ENCODE peak calls at places on chromosomes 4 and X, in five cellular contexts. B is PC-3, P is MM.1S, F is HCT116, D is SK-N-SH. X is an unnamed sample.

GRCh38 chrX:46840946-46841740 is 4.3 kb downstream of the RP2 start:
- DNase-seq in F (no peak), D (no peak), P (no peak), B (no peak), X (no peak)

GRCh38 chr4:150986085-150986484 is 29.0 kb downstream of the LRBA start:
- DNase-seq in P (no peak), F (no peak), D (no peak), B (no peak), X (no peak)

GRCh38 chrX:44989995-44990770 is 117.2 kb downstream of the KDM6A start:
- DNase-seq in D (no peak), F (no peak), P (no peak), B (no peak), X (no peak)

GRCh38 chrX:107713205-107714195 is 62.1 kb downstream of the TSC22D3 start:
- DNase-seq in P (no peak), F (no peak), B (no peak), D (no peak), X (no peak)

GRCh38 chrX:40809210-40809609 is 73.9 kb upstream of the MED14 start:
- DNase-seq in D (no peak), B (peak; percentile 14), P (no peak), F (no peak), X (no peak)

GRCh38 chrX:137051978-137052640 is 18.3 kb upstream of the GPR101 start:
- DNase-seq in F (peak; percentile 12), B (peak; percentile 68), P (peak; percentile 82), D (peak; percentile 88), X (peak; percentile 77)

GRCh38 chr4:170271723-170272122 is 182.0 kb upstream of the AADAT start:
- DNase-seq in B (no peak), F (no peak), P (peak; percentile 40), D (no peak), X (no peak)

GRCh38 chr4:49032440-49033161 is 46.5 kb downstream of the CWH43 start:
- DNase-seq in P (peak; percentile 45), F (peak; percentile 6), D (peak; percentile 27), B (peak; percentile 54), X (no peak)

GRCh38 chr4:121266982-121267381 is 102.9 kb upstream of the TNIP3 start:
- DNase-seq in D (no peak), P (no peak), F (no peak), B (no peak), X (no peak)

GRCh38 chr4:67616478-67616877 is 58.0 kb downstream of the STAP1 start:
- DNase-seq in F (no peak), B (peak; percentile 82), D (no peak), P (no peak), X (no peak)

GRCh38 chr4:143336828-143337599 is at the start of gene GAB1:
- DNase-seq in D (peak; percentile 82), F (no peak), B (peak; percentile 76), P (peak; percentile 94), X (peak; percentile 94)

GRCh38 chr4:37780444-37781133 is 45.9 kb upstream of the PGM2 start:
- DNase-seq in D (no peak), F (no peak), P (peak; percentile 39), B (no peak), X (peak; percentile 11)

GRCh38 chr4:107896651-107897050 is 34.7 kb upstream of the CYP2U1 start:
- DNase-seq in B (no peak), F (no peak), P (no peak), D (no peak), X (no peak)

GRCh38 chr4:76706581-76706980 is 191.4 kb downstream of the SOWAHB start:
- DNase-seq in D (no peak), F (no peak), P (no peak), B (no peak), X (no peak)

GRCh38 chr4:141458501-141458900 is 177.9 kb upstream of the IL15 start:
- DNase-seq in B (peak; percentile 44), D (no peak), F (no peak), P (no peak), X (no peak)

GRCh38 chr4:107978716-107979451 is 10.8 kb upstream of the HADH start:
- DNase-seq in B (no peak), D (no peak), F (no peak), P (no peak), X (no peak)

GRCh38 chrX:39283239-39283638 is 482.0 kb downstream of the MID1IP1 start:
- DNase-seq in P (no peak), F (no peak), B (no peak), D (no peak), X (no peak)

GRCh38 chr4:101774807-101775206 is 15.7 kb upstream of the BANK1 start:
- DNase-seq in B (peak; percentile 50), D (no peak), F (no peak), P (no peak), X (no peak)

GRCh38 chrX:25156323-25156722 is 140.6 kb upstream of the ARX start:
- DNase-seq in F (no peak), D (no peak), P (no peak), B (peak; percentile 15), X (no peak)

GRCh38 chr4:77197361-77197760 is 40.4 kb downstream of the CCNG2 start:
- DNase-seq in F (no peak), B (no peak), D (no peak), P (no peak), X (no peak)

GRCh38 chr4:56215138-56215793 is 172.0 kb downstream of the AASDH start:
- DNase-seq in B (peak; percentile 35), F (no peak), P (no peak), D (no peak), X (no peak)

GRCh38 chr4:76637704-76638361 is 202.8 kb downstream of the SHROOM3 start:
- DNase-seq in P (no peak), D (no peak), F (peak; percentile 35), B (peak; percentile 82), X (no peak)

GRCh38 chrX:68045008-68045577 is 388.2 kb downstream of the OPHN1 start:
- DNase-seq in P (peak; percentile 53), F (no peak), D (no peak), B (no peak), X (no peak)

GRCh38 chr4:139773560-139774318 is 108.1 kb downstream of the MGST2 start:
- DNase-seq in F (no peak), P (no peak), D (no peak), B (no peak), X (no peak)

DNA sequence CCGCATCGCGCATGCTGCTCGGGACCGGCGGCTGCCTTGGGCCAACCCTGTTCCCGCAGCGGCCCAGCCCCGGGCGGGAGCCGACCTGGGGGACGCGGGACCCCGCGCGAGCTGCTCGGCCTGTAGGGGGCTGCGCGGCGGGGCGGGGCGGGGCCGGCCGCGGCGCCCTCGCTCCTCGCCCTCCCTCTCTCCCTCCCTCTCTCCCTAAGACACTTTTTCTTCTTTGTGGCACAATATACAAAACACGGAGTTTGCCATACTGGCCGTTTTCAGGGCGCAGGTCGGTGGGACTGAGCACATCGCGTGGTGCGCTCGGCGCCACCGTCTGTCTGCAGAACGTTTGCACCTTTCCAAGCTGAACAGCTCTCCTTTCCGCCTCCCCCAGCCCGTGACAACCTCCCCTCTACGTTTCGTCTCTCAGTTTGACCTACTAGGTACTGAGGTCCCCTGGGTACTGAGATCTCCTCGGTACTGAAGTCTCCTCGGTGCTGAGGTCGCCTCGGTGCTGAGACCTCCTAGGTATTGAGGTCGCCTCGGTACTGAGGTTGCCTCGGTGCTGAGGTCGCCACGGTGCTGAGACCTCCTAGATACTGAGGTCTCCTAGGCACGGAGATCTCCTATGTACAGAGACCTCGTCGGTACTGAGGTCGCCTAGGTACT is 261.1 kb upstream of the PLCXD1 start:
- DNase-seq in P (no peak), B (peak; percentile 0), F (no peak), D (peak; percentile 26), X (peak; percentile 36)
- H3K9ac ChIP-seq in P (no peak overlapping the region), B (no peak overlapping the region), F (peak overlapping the region; percentile 39), D (no peak overlapping the region), X (no peak overlapping the region)

GRCh38 chr4:172887959-172888358 is 280.7 kb upstream of the GALNT7 start:
- DNase-seq in P (no peak), D (no peak), F (no peak), B (no peak), X (no peak)

GRCh38 chr4:172897046-172897445 is 271.6 kb upstream of the GALNT7 start:
- DNase-seq in D (no peak), F (no peak), P (no peak), B (no peak), X (no peak)

GRCh38 chr4:172895699-172896098 is 272.9 kb upstream of the GALNT7 start:
- DNase-seq in B (no peak), P (no peak), D (no peak), F (no peak), X (no peak)

DNA sequence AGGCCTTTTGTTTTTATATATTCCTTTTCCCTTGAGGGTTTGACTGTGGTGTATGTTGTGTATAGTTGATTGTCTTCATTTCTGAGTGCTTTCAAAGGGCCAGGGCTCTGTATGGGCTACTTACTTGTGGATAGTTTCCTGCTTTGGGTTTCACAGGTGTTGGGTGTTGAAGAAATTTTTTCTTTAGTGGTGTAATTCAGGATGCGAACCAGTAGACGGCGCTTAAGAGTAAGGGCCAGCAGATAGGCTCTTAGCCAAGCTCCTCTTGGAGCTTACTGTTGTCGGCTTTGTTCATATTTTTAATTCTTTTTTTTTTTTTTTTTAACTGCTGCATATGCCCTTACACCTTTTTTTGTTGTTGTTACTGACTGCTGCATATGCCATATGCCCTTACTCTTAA is 276.3 kb upstream of the GALNT7 start:
- DNase-seq in F (peak; percentile 18), B (peak; percentile 52), P (peak; percentile 57), D (no peak), X (peak; percentile 15)
- TF ChIP-seq CTCF in F (peak; percentile 77), B (peak; percentile 70), P (peak; percentile 78), D (peak; percentile 51), X (peak; percentile 71)

GRCh38 chr4:85824166-85824945 is 349.4 kb downstream of the ARHGAP24 start:
- DNase-seq in F (no peak), B (no peak), P (no peak), D (no peak), X (no peak)

GRCh38 chr4:85818700-85819099 is 343.8 kb downstream of the ARHGAP24 start:
- DNase-seq in B (no peak), D (no peak), F (no peak), P (no peak), X (no peak)

GRCh38 chr4:85821688-85822087 is 346.7 kb downstream of the ARHGAP24 start:
- DNase-seq in P (no peak), B (no peak), F (no peak), D (no peak), X (no peak)

GRCh38 chr4:85825937-85826678 is 351.2 kb downstream of the ARHGAP24 start:
- DNase-seq in B (peak; percentile 26), P (peak; percentile 67), F (no peak), D (peak; percentile 8), X (peak; percentile 58)

GRCh38 chr4:85823295-85823694 is 348.3 kb downstream of the ARHGAP24 start:
- DNase-seq in P (no peak), D (peak; percentile 36), B (peak; percentile 21), F (peak; percentile 27), X (no peak)
- TF ChIP-seq EZH2phosphoT487 in P (no peak), D (no peak), B (no peak), F (no peak), X (no peak)

GRCh38 chr4:53100801-53101581 is 238.9 kb downstream of the RASL11B start:
- DNase-seq in D (no peak), P (no peak), B (peak; percentile 34), F (no peak), X (no peak)
- H3K9ac ChIP-seq in D (peak overlapping the region; percentile 54), P (no peak overlapping the region), B (no peak overlapping the region), F (no peak overlapping the region), X (no peak overlapping the region)

X was measured in neural progenitor cell.